ENCODE peak calls at places on chromosomes 13 and 19, in six cellular contexts. One of them, this sample, is unnamed.

GRCh38 chr19:1327125-1327524 is 41.5 kb downstream of the EFNA2 start:
- DNase-seq in psoas muscle: no peak
- DNase-seq in H4: no peak
- DNase-seq in C1 segment of cervical spinal cord: no peak
- DNase-seq in stimulated activated CD4-positive, alpha-beta T cell treated with anti-CD3 and anti-CD28 coated beads, Interleukin-4, amount 100 ng/mL, for 48 hours: no peak
- DNase-seq in breast epithelium: no peak
- DNase-seq in this sample: no peak

GRCh38 chr13:102312841-102313240 is 89.0 kb downstream of the FGF14 start:
- DNase-seq in psoas muscle: no peak
- DNase-seq in H4: no peak
- DNase-seq in C1 segment of cervical spinal cord: no peak
- DNase-seq in stimulated activated CD4-positive, alpha-beta T cell treated with anti-CD3 and anti-CD28 coated beads, Interleukin-4, amount 100 ng/mL, for 48 hours: no peak
- DNase-seq in breast epithelium: no peak
- DNase-seq in this sample: no peak

GRCh38 chr19:32874605-32875004 is 5.0 kb upstream of the SLC7A9 start:
- DNase-seq in psoas muscle: peak
- DNase-seq in H4: no peak
- DNase-seq in C1 segment of cervical spinal cord: no peak
- DNase-seq in stimulated activated CD4-positive, alpha-beta T cell treated with anti-CD3 and anti-CD28 coated beads, Interleukin-4, amount 100 ng/mL, for 48 hours: no peak
- DNase-seq in breast epithelium: no peak
- DNase-seq in this sample: no peak

GRCh38 chr19:37654525-37654832 is 786 bp downstream of the ZFP30 start:
- DNase-seq in psoas muscle: no peak
- DNase-seq in H4: no peak
- DNase-seq in C1 segment of cervical spinal cord: no peak
- DNase-seq in stimulated activated CD4-positive, alpha-beta T cell treated with anti-CD3 and anti-CD28 coated beads, Interleukin-4, amount 100 ng/mL, for 48 hours: no peak
- DNase-seq in breast epithelium: no peak
- DNase-seq in this sample: no peak

GRCh38 chr19:10863107-10863700 is 8.1 kb upstream of the CARM1 start:
- DNase-seq in psoas muscle: no peak
- DNase-seq in H4: peak
- DNase-seq in C1 segment of cervical spinal cord: no peak
- DNase-seq in stimulated activated CD4-positive, alpha-beta T cell treated with anti-CD3 and anti-CD28 coated beads, Interleukin-4, amount 100 ng/mL, for 48 hours: no peak
- DNase-seq in breast epithelium: peak
- DNase-seq in this sample: no peak

GRCh38 chr13:23610187-23610576 is 40.0 kb downstream of the TNFRSF19 start:
- DNase-seq in psoas muscle: no peak
- DNase-seq in H4: peak
- DNase-seq in C1 segment of cervical spinal cord: no peak
- DNase-seq in stimulated activated CD4-positive, alpha-beta T cell treated with anti-CD3 and anti-CD28 coated beads, Interleukin-4, amount 100 ng/mL, for 48 hours: no peak
- DNase-seq in breast epithelium: no peak
- DNase-seq in this sample: no peak

GRCh38 chr19:33098023-33098652 is 17.2 kb downstream of the GPATCH1 start:
- DNase-seq in psoas muscle: no peak
- DNase-seq in H4: no peak
- DNase-seq in C1 segment of cervical spinal cord: no peak
- DNase-seq in stimulated activated CD4-positive, alpha-beta T cell treated with anti-CD3 and anti-CD28 coated beads, Interleukin-4, amount 100 ng/mL, for 48 hours: no peak
- DNase-seq in breast epithelium: no peak
- DNase-seq in this sample: no peak

GRCh38 chr19:41218615-41219507 is at the start of gene AXL:
- DNase-seq in psoas muscle: peak
- DNase-seq in H4: peak
- DNase-seq in C1 segment of cervical spinal cord: peak
- DNase-seq in stimulated activated CD4-positive, alpha-beta T cell treated with anti-CD3 and anti-CD28 coated beads, Interleukin-4, amount 100 ng/mL, for 48 hours: no peak
- DNase-seq in breast epithelium: peak
- DNase-seq in this sample: peak

GRCh38 chr19:17488593-17489391 is 18.5 kb downstream of the SLC27A1 start:
- DNase-seq in psoas muscle: no peak
- DNase-seq in H4: peak
- DNase-seq in C1 segment of cervical spinal cord: no peak
- DNase-seq in stimulated activated CD4-positive, alpha-beta T cell treated with anti-CD3 and anti-CD28 coated beads, Interleukin-4, amount 100 ng/mL, for 48 hours: peak
- DNase-seq in breast epithelium: peak
- DNase-seq in this sample: no peak

GRCh38 chr13:26061947-26062346 is 10.1 kb upstream of the SHISA2 start:
- DNase-seq in psoas muscle: no peak
- DNase-seq in H4: peak
- DNase-seq in C1 segment of cervical spinal cord: no peak
- DNase-seq in stimulated activated CD4-positive, alpha-beta T cell treated with anti-CD3 and anti-CD28 coated beads, Interleukin-4, amount 100 ng/mL, for 48 hours: no peak
- DNase-seq in breast epithelium: no peak
- DNase-seq in this sample: no peak

GRCh38 chr13:110364081-110364480 is 57.0 kb downstream of the COL4A2 start:
- DNase-seq in psoas muscle: no peak
- DNase-seq in H4: no peak
- DNase-seq in C1 segment of cervical spinal cord: no peak
- DNase-seq in stimulated activated CD4-positive, alpha-beta T cell treated with anti-CD3 and anti-CD28 coated beads, Interleukin-4, amount 100 ng/mL, for 48 hours: no peak
- DNase-seq in breast epithelium: no peak
- DNase-seq in this sample: no peak

GRCh38 chr13:86846501-86846900 is 824.7 kb upstream of the SLITRK5 start:
- DNase-seq in psoas muscle: no peak
- DNase-seq in H4: no peak
- DNase-seq in C1 segment of cervical spinal cord: no peak
- DNase-seq in stimulated activated CD4-positive, alpha-beta T cell treated with anti-CD3 and anti-CD28 coated beads, Interleukin-4, amount 100 ng/mL, for 48 hours: no peak
- DNase-seq in breast epithelium: no peak
- DNase-seq in this sample: no peak

GRCh38 chr19:3547767-3548282 is 8.9 kb downstream of the TEKTIP1 start:
- DNase-seq in psoas muscle: no peak
- DNase-seq in H4: no peak
- DNase-seq in C1 segment of cervical spinal cord: no peak
- DNase-seq in stimulated activated CD4-positive, alpha-beta T cell treated with anti-CD3 and anti-CD28 coated beads, Interleukin-4, amount 100 ng/mL, for 48 hours: no peak
- DNase-seq in breast epithelium: no peak
- DNase-seq in this sample: no peak

GRCh38 chr19:35041548-35042055 is at the start of gene HPN:
- DNase-seq in psoas muscle: peak
- DNase-seq in H4: no peak
- DNase-seq in C1 segment of cervical spinal cord: no peak
- DNase-seq in stimulated activated CD4-positive, alpha-beta T cell treated with anti-CD3 and anti-CD28 coated beads, Interleukin-4, amount 100 ng/mL, for 48 hours: no peak
- DNase-seq in breast epithelium: no peak
- DNase-seq in this sample: no peak

GRCh38 chr13:114099918-114100445 is 32.4 kb downstream of the RASA3 start:
- DNase-seq in psoas muscle: peak
- DNase-seq in H4: peak
- DNase-seq in C1 segment of cervical spinal cord: no peak
- DNase-seq in stimulated activated CD4-positive, alpha-beta T cell treated with anti-CD3 and anti-CD28 coated beads, Interleukin-4, amount 100 ng/mL, for 48 hours: no peak
- DNase-seq in breast epithelium: no peak
- DNase-seq in this sample: no peak

This sample was measured in substantia nigra.